ENCODE peak calls at places on chromosomes 6 and 20, in seven cellular contexts. H, F, Z, M, K, B and L are unnamed samples. For H3K4me1, the result is how much of the 10 kb centered on the place peaks cover.

GRCh38 chr6:91717094-91717493 is 1130.2 kb upstream of the MAP3K7 start:
- DNase-seq in M (no peak), F (no peak), Z (no peak), K (no peak), B (no peak), H (no peak), L (no peak)

GRCh38 chr6:125002090-125002741 is 40.0 kb downstream of the RNF217 start:
- DNase-seq in K (no peak), Z (peak), B (no peak), F (no peak), H (no peak), M (peak), L (no peak)

GRCh38 chr6:11242709-11243108 is 10.2 kb upstream of the NEDD9 start:
- DNase-seq in H (no peak), B (no peak), K (no peak), M (no peak), F (no peak), Z (peak), L (no peak)

GRCh38 chr20:38825901-38826625 is 20.6 kb downstream of the PPP1R16B start:
- DNase-seq in K (no peak), Z (peak), H (no peak), F (no peak), B (no peak), M (peak), L (no peak)

GRCh38 chr6:43878127-43878634 is 108.2 kb downstream of the VEGFA start:
- DNase-seq in M (no peak), B (peak), K (no peak), F (no peak), H (no peak), Z (no peak), L (no peak)

GRCh38 chr20:46021361-46022359 is 7.4 kb upstream of the SLC12A5 start:
- DNase-seq in Z (peak), F (no peak), K (no peak), B (no peak), H (peak), M (peak), L (no peak)

GRCh38 chr20:51884561-51884960 is 82.2 kb upstream of the SALL4 start:
- DNase-seq in F (no peak), B (no peak), K (no peak), H (no peak), M (no peak), Z (peak), L (no peak)

GRCh38 chr6:5115168-5115567 is 30.0 kb downstream of the PPP1R3G start:
- DNase-seq in H (no peak), F (no peak), B (no peak), K (peak), M (no peak), Z (peak), L (no peak)

GRCh38 chr6:116954938-116955337 is 77.9 kb downstream of the RFX6 start:
- DNase-seq in Z (no peak), M (no peak), F (no peak), B (no peak), K (peak), H (no peak), L (no peak)

GRCh38 chr6:125306756-125307149 is 5.0 kb upstream of the HDDC2 start:
- DNase-seq in M (no peak), K (no peak), H (no peak), B (no peak), Z (no peak), F (no peak), L (no peak)

GRCh38 chr6:169850746-169851145 is 99.3 kb downstream of the ERMARD start:
- DNase-seq in M (no peak), K (no peak), B (no peak), F (no peak), H (no peak), Z (no peak), L (no peak)

GRCh38 chr20:9978395-9979004 is 56.3 kb upstream of the ANKEF1 start:
- DNase-seq in K (peak), Z (peak), F (peak), M (peak), H (peak), B (no peak), L (peak)

GRCh38 chr6:69732045-69732444 is 64.8 kb downstream of the LMBRD1 start:
- DNase-seq in K (no peak), M (no peak), Z (no peak), B (no peak), H (no peak), F (no peak), L (no peak)

GRCh38 chr6:131728296-131728939 is 17.6 kb upstream of the CTAGE9 start:
- DNase-seq in K (no peak), F (no peak), H (no peak), M (no peak), B (no peak), Z (no peak), L (no peak)

GRCh38 chr6:37135835-37136694 is 33.9 kb upstream of the PIM1 start:
- DNase-seq in Z (peak), M (peak), F (no peak), K (no peak), B (no peak), H (no peak), L (no peak)

GRCh38 chr6:148837941-148838340 is 91.1 kb downstream of the UST start:
- DNase-seq in M (no peak), K (no peak), B (no peak), F (no peak), Z (no peak), H (no peak), L (no peak)

GRCh38 chr6:33081098-33081824 is 5.5 kb downstream of the HLA-DPB1 start:
- DNase-seq in H (no peak), F (no peak), Z (no peak), K (no peak), B (no peak), M (no peak), L (no peak)
- H3K4me3 ChIP-seq in H (no peak), F (no peak), Z (peak), K (peak), B (peak), M (no peak), L (peak)

GRCh38 chr6:167299641-167300308 is 8.7 kb downstream of the UNC93A start:
- DNase-seq in M (no peak), H (no peak), B (no peak), Z (no peak), F (no peak), K (no peak), L (no peak)
- TF ChIP-seq CTCF in M (no peak), H (no peak), B (no peak), Z (no peak), F (no peak), K (no peak), L (no peak)

DNA sequence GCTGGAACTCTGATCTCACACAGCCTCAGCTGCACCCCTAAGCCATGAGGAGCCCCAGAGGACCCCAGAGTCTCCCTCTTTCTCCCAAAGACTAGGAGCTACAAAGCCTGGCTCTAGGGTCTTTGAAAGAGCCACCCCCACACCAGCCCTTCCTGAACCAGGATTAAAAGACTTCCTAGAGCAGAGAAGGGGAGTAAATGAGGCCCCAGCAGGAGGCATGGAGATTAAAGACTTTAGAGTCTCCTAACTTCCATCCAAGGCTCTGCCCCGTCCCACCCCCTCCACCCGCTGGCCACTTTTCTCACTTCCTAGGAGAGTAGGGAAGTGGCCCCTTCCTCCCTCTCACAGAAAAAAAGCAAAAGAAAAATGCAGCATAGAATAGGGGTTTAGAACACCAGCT is 1.7 kb downstream of the PREX1 start:
- DNase-seq in H (no peak), M (no peak), Z (no peak), K (no peak), B (no peak), F (no peak), L (peak)
- H3K4me1 ChIP-seq in H (half or more), M (under half), Z (under half), K (under half), B (under half), F (under half), L (under half)

GRCh38 chr6:85674604-85675003 is 31.9 kb upstream of the SYNCRIP start:
- DNase-seq in M (no peak), K (no peak), H (no peak), F (no peak), B (no peak), Z (no peak), L (no peak)

GRCh38 chr6:85678000-85678601 is 35.4 kb upstream of the SYNCRIP start:
- DNase-seq in K (no peak), F (no peak), H (no peak), M (no peak), Z (no peak), B (no peak), L (no peak)

GRCh38 chr6:85677243-85677956 is 34.7 kb upstream of the SYNCRIP start:
- DNase-seq in F (no peak), K (no peak), Z (peak), H (no peak), B (no peak), M (peak), L (no peak)

GRCh38 chr6:85675030-85675819 is 32.5 kb upstream of the SYNCRIP start:
- DNase-seq in K (no peak), H (no peak), M (peak), B (no peak), Z (peak), F (no peak), L (no peak)

DNA sequence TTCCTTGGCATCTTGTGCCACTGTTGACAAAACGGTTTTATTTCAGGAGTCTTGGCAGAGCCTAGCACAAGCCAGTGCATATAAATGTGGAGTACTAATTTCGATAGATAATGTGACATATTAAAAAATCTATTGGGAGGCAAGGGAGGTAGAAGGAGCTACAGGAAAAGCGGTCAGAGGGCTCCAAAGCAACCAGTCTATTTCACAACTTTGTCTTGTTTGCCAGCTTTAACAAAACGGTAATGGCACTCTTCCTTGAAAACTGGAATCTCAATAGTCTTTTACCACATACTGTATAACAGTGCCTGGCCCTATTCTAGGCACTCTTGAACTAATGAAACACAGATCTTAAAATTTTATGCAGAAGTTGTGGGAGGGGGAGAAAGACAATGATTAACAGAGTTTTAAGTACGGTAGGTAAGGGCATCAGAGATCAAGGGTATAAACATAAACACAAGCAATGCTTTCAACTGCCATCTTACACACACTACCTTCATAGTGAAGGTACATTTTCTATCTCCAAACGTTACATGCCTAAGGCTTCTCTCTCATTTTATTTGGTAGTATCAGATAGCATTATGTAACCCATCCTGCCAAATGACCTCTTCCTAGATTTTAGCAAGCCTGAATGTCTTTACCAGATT is 33.5 kb upstream of the SYNCRIP start:
- DNase-seq in M (peak), B (no peak), K (no peak), F (no peak), H (no peak), Z (peak), L (no peak)
- H3K4me3 ChIP-seq in M (peak), B (peak), K (peak), F (peak), H (peak), Z (peak), L (peak)